ENCODE peak calls at places on chromosomes 4 and X, in six cellular contexts. Q is EH; T is NCI-H2081; K is SK-N-SH; R is stimulated activated CD4-positive, alpha-beta T cell treated with anti-CD3 and anti-CD28 coated beads, Interleukin-15, amount 100 ng/mL, for 1 hour; O is left ventricle myocardium inferior. H is an unnamed sample.

GRCh38 chr4:98626350-98626749 is 32.1 kb downstream of the TSPAN5 start:
- DNase-seq in T (no peak), K (no peak), Q (peak), R (no peak), O (peak), H (no peak)

GRCh38 chrX:31301941-31302340 is 230.1 kb upstream of the FTHL17 start:
- DNase-seq in O (no peak), K (no peak), T (no peak), Q (no peak), R (no peak), H (no peak)

GRCh38 chrX:24081661-24082154 is 27.0 kb downstream of the EIF2S3 start:
- DNase-seq in O (peak), Q (peak), T (peak), R (peak), K (peak), H (peak)

GRCh38 chrX:101262590-101262989 is 28.5 kb downstream of the TAF7L start:
- DNase-seq in K (no peak), T (no peak), R (no peak), Q (no peak), O (no peak), H (no peak)

GRCh38 chr4:144399927-144400326 is 246.0 kb upstream of the HHIP start:
- DNase-seq in Q (peak), K (no peak), O (no peak), R (no peak), T (peak), H (no peak)

GRCh38 chr4:26787461-26788340 is 72.9 kb upstream of the STIM2 start:
- DNase-seq in R (no peak), Q (peak), O (peak), K (no peak), T (peak), H (peak)

GRCh38 chrX:130416785-130417184 is 15.0 kb downstream of the RBMX2 start:
- DNase-seq in Q (no peak), O (no peak), K (no peak), R (no peak), T (no peak), H (no peak)

GRCh38 chr4:65724973-65725372 is 54.7 kb upstream of the EPHA5 start:
- DNase-seq in T (no peak), K (no peak), R (no peak), Q (no peak), O (no peak), H (no peak)

GRCh38 chr4:149574973-149575372 is 240.7 kb downstream of the IQCM start:
- DNase-seq in O (no peak), Q (no peak), R (no peak), K (no peak), T (no peak), H (no peak)

H was measured in NCI-H1092 treated with DMSO at 0.1 percent for 48 hours.